ENCODE peak calls at places on chromosome 14, in eight cellular contexts. M, Z, K, T, G, L, I and P are unnamed samples.

GRCh38 chr14:74488788-74489397 is 4.2 kb downstream of the NPC2 start:
- DNase-seq in M (no peak), Z (no peak), K (peak; percentile 68), T (peak; percentile 77), G (no peak), L (no peak), I (peak; percentile 60), P (no peak)

GRCh38 chr14:58131386-58131785 is 20.6 kb downstream of the ARMH4 start:
- DNase-seq in M (peak; percentile 21), Z (no peak), K (peak; percentile 47), T (peak; percentile 17), G (no peak), L (no peak), I (no peak), P (peak; percentile 14)

GRCh38 chr14:104496095-104496494 is 83.5 kb upstream of the C14orf180 start:
- DNase-seq in M (no peak), Z (no peak), K (no peak), T (no peak), G (no peak), L (no peak), I (no peak), P (no peak)

GRCh38 chr14:39107624-39108023 is 4.6 kb upstream of the SEC23A start:
- DNase-seq in M (no peak), Z (no peak), K (peak; percentile 17), T (peak; percentile 41), G (peak; percentile 27), L (no peak), I (no peak), P (peak; percentile 64)

GRCh38 chr14:38108681-38109080 is 99.0 kb upstream of the SSTR1 start:
- DNase-seq in M (no peak), Z (no peak), K (no peak), T (peak; percentile 91), G (no peak), L (no peak), I (no peak), P (peak; percentile 27)

GRCh38 chr14:94171208-94171607 is 2.9 kb upstream of the PPP4R4 start:
- DNase-seq in M (no peak), Z (no peak), K (peak; percentile 23), T (peak; percentile 49), G (no peak), L (no peak), I (no peak), P (peak; percentile 19)

GRCh38 chr14:100304825-100305445 is 1.3 kb downstream of the SLC25A29 start:
- DNase-seq in M (peak; percentile 25), Z (no peak), K (peak; percentile 65), T (peak; percentile 49), G (no peak), L (peak; percentile 49), I (no peak), P (peak; percentile 48)

GRCh38 chr14:22084393-22085281 is 411.0 kb upstream of the OR4E1 start:
- DNase-seq in M (peak; percentile 64), Z (no peak), K (peak; percentile 42), T (peak; percentile 41), G (no peak), L (peak; percentile 13), I (peak; percentile 49), P (peak; percentile 54)

GRCh38 chr14:54366726-54367707 is 29.8 kb upstream of the CDKN3 start:
- DNase-seq in M (no peak), Z (no peak), K (peak; percentile 70), T (peak; percentile 69), G (peak; percentile 23), L (no peak), I (peak; percentile 49), P (peak; percentile 72)

GRCh38 chr14:54797986-54798385 is 104.6 kb downstream of the GCH1 start:
- DNase-seq in M (no peak), Z (no peak), K (no peak), T (no peak), G (no peak), L (no peak), I (no peak), P (no peak)